ENCODE peak calls at places on chromosomes 5 and 9, in eight cellular contexts. I is RPMI7951, Y is A172, A is hippocampal formation, T is HFF-Myc, L is kidney, U is coronary artery, M is AG20443. C is an unnamed sample.

GRCh38 chr5:151855701-151856100 is 69.0 kb downstream of the GLRA1 start:
- DNase-seq in I (no peak), Y (no peak), A (no peak), T (no peak), L (no peak), U (no peak), M (no peak), C (no peak)

GRCh38 chr5:122323132-122323548 is 11.1 kb downstream of the SNCAIP start:
- DNase-seq in I (no peak), Y (no peak), A (no peak), T (no peak), L (no peak), U (no peak), M (no peak), C (no peak)

GRCh38 chr5:137096149-137097103 is 402.7 kb downstream of the SPOCK1 start:
- DNase-seq in I (peak), Y (peak), A (no peak), T (no peak), L (no peak), U (no peak), M (peak), C (no peak)

GRCh38 chr5:9344751-9345240 is 201.1 kb downstream of the SEMA5A start:
- DNase-seq in I (no peak), Y (no peak), A (no peak), T (no peak), L (no peak), U (no peak), M (no peak), C (no peak)

GRCh38 chr9:133428579-133429215 is 6.5 kb downstream of the ADAMTS13 start:
- DNase-seq in I (no peak), Y (no peak), A (no peak), T (no peak), L (no peak), U (no peak), M (peak), C (no peak)

GRCh38 chr5:158811350-158811749 is 288.4 kb downstream of the EBF1 start:
- DNase-seq in I (no peak), Y (no peak), A (no peak), T (no peak), L (no peak), U (no peak), M (no peak), C (no peak)

GRCh38 chr5:14250094-14250777 is 107.1 kb downstream of the TRIO start:
- DNase-seq in I (no peak), Y (peak), A (peak), T (peak), L (peak), U (no peak), M (peak), C (peak)

GRCh38 chr9:11319477-11320060 is 706.8 kb upstream of the PTPRD start:
- DNase-seq in I (no peak), Y (peak), A (no peak), T (no peak), L (no peak), U (no peak), M (no peak), C (no peak)

GRCh38 chr9:72933730-72934665 is 18.9 kb downstream of the ALDH1A1 start:
- DNase-seq in I (no peak), Y (no peak), A (no peak), T (no peak), L (no peak), U (no peak), M (no peak), C (no peak)

GRCh38 chr5:160048131-160048530 is 39.2 kb downstream of the TTC1 start:
- DNase-seq in I (no peak), Y (no peak), A (no peak), T (no peak), L (no peak), U (no peak), M (no peak), C (no peak)

GRCh38 chr5:98504488-98504887 is 269.0 kb upstream of the RGMB start:
- DNase-seq in I (no peak), Y (no peak), A (no peak), T (no peak), L (no peak), U (no peak), M (no peak), C (no peak)

GRCh38 chr9:116466289-116467012 is 220.7 kb upstream of the TRIM32 start:
- DNase-seq in I (no peak), Y (no peak), A (no peak), T (no peak), L (no peak), U (no peak), M (no peak), C (no peak)

GRCh38 chr5:42390115-42390514 is 33.1 kb upstream of the GHR start:
- DNase-seq in I (no peak), Y (no peak), A (no peak), T (no peak), L (no peak), U (no peak), M (no peak), C (no peak)

GRCh38 chr9:98908897-98909634 is 34.6 kb upstream of the COL15A1 start:
- DNase-seq in I (peak), Y (peak), A (no peak), T (no peak), L (no peak), U (no peak), M (peak), C (no peak)

GRCh38 chr5:173573126-173573960 is 43.1 kb downstream of the BOD1 start:
- DNase-seq in I (peak), Y (peak), A (peak), T (no peak), L (peak), U (peak), M (peak), C (peak)

GRCh38 chr5:55530669-55531068 is 4.1 kb downstream of the PLPP1 start:
- DNase-seq in I (no peak), Y (no peak), A (no peak), T (no peak), L (peak), U (no peak), M (no peak), C (peak)

GRCh38 chr5:150512368-150512747 is 4.4 kb downstream of the NDST1 start:
- DNase-seq in I (no peak), Y (no peak), A (no peak), T (no peak), L (no peak), U (no peak), M (no peak), C (peak)

GRCh38 chr9:112844771-112845542 is 45.7 kb downstream of the SLC46A2 start:
- DNase-seq in I (peak), Y (peak), A (peak), T (peak), L (peak), U (peak), M (peak), C (peak)

C was measured in adrenal gland.